ENCODE peak calls at places on chromosomes 7 and 10, in eight cellular contexts. E is skeletal muscle cell; C is left lung; P is NCI-H2029; D is activated gamma-delta T cell treated with Interleukin-2 at 50 U/mL for 16 hours; Z is body of pancreas; H is Daoy; S is stimulated activated CD4-positive, alpha-beta T cell treated with anti-CD3 and anti-CD28 coated beads, Interleukin-1b, Interleukin-23, amount 100 ng/mL, for 48 hours. O is an unnamed sample.

GRCh38 chr7:114629762-114630161 is 215.1 kb downstream of the FOXP2 start:
- DNase-seq in P (no peak), C (no peak), S (no peak), Z (no peak), H (no peak), D (no peak), E (no peak), O (no peak)

GRCh38 chr7:99078416-99078815 is 65.5 kb downstream of the SMURF1 start:
- DNase-seq in D (no peak), S (no peak), E (no peak), C (no peak), P (no peak), Z (peak), H (no peak), O (no peak)

GRCh38 chr10:84264611-84265141 is 19.8 kb downstream of the RGR start:
- DNase-seq in P (no peak), S (peak), H (peak), C (peak), D (peak), E (peak), Z (peak), O (peak)

GRCh38 chr10:100148353-100149211 is 37.2 kb downstream of the ERLIN1 start:
- DNase-seq in Z (no peak), C (no peak), S (peak), H (peak), D (no peak), P (no peak), E (peak), O (peak)

GRCh38 chr7:21318190-21318915 is 109.5 kb upstream of the SP4 start:
- DNase-seq in D (no peak), S (no peak), E (no peak), C (no peak), Z (no peak), H (peak), P (no peak), O (no peak)

GRCh38 chr10:123429631-123430257 is 236.4 kb upstream of the GPR26 start:
- DNase-seq in E (peak), Z (no peak), H (no peak), S (no peak), D (no peak), P (no peak), C (no peak), O (peak)

GRCh38 chr7:86991844-86992243 is 67.6 kb downstream of the ELAPOR2 start:
- DNase-seq in E (no peak), D (no peak), H (no peak), Z (no peak), S (no peak), C (no peak), P (peak), O (no peak)

GRCh38 chr10:121438320-121438719 is 159.9 kb downstream of the FGFR2 start:
- DNase-seq in Z (no peak), S (no peak), C (no peak), D (no peak), P (no peak), H (no peak), E (no peak), O (no peak)

GRCh38 chr10:121694966-121695340 is 96.7 kb upstream of the FGFR2 start:
- DNase-seq in D (no peak), H (no peak), C (no peak), E (no peak), Z (no peak), S (no peak), P (no peak), O (no peak)

GRCh38 chr10:4982764-4983226 is 19.6 kb downstream of the AKR1C1 start:
- DNase-seq in S (no peak), D (no peak), H (peak), P (no peak), E (no peak), C (no peak), Z (peak), O (no peak)

GRCh38 chr7:44236333-44236728 is 35.6 kb downstream of the YKT6 start:
- DNase-seq in S (no peak), H (no peak), D (no peak), Z (no peak), P (no peak), C (no peak), E (no peak), O (no peak)

GRCh38 chr7:40782836-40783235 is 648.0 kb downstream of the SUGCT start:
- DNase-seq in E (no peak), Z (no peak), C (no peak), S (no peak), H (no peak), P (no peak), D (no peak), O (peak)

GRCh38 chr10:73262105-73262730 is 9.8 kb upstream of the MRPS16 start:
- DNase-seq in S (no peak), Z (no peak), C (no peak), H (peak), P (no peak), D (no peak), E (peak), O (peak)

GRCh38 chr10:88270871-88271713 is 312.0 kb downstream of the RNLS start:
- DNase-seq in H (peak), E (no peak), P (no peak), D (peak), Z (no peak), S (peak), C (no peak), O (peak)

GRCh38 chr7:99786726-99787300 is 2.8 kb upstream of the CYP3A4 start:
- DNase-seq in S (no peak), P (no peak), Z (no peak), C (no peak), D (no peak), H (no peak), E (no peak), O (no peak)

GRCh38 chr7:122219253-122219865 is 75.3 kb upstream of the AASS start:
- DNase-seq in S (no peak), H (peak), C (no peak), E (no peak), D (no peak), Z (no peak), P (no peak), O (peak)